ENCODE peak calls at places on chromosomes 11 and 22, in seven cellular contexts. G, W, L, M, N, J and I are unnamed samples.
A peak's percentile ranks its signal among the peaks of the same experiment; 100 is the strongest.

GRCh38 chr11:68200639-68201038 is 12.5 kb downstream of the KMT5B start:
- DNase-seq in L (no peak), N (no peak), W (no peak), J (no peak), M (no peak), G (no peak), I (no peak)

GRCh38 chr22:40189979-40190378 is 12.3 kb downstream of the TNRC6B start:
- DNase-seq in G (no peak), N (no peak), J (no peak), M (no peak), W (no peak), L (no peak), I (no peak)

GRCh38 chr11:36034572-36035331 is 90.9 kb downstream of the LDLRAD3 start:
- DNase-seq in W (no peak), G (peak; percentile 73), L (no peak), N (no peak), M (no peak), J (no peak), I (no peak)

GRCh38 chr22:31062566-31063230 is 18.4 kb upstream of the SMTN start:
- DNase-seq in M (no peak), J (no peak), W (no peak), L (no peak), G (no peak), N (no peak), I (no peak)

GRCh38 chr11:126522152-126522551 is 166.7 kb downstream of the ST3GAL4 start:
- DNase-seq in W (no peak), L (no peak), N (no peak), J (no peak), M (no peak), G (no peak), I (no peak)

GRCh38 chr11:10413268-10413667 is 41.8 kb upstream of the AMPD3 start:
- DNase-seq in W (no peak), N (no peak), J (peak; percentile 36), L (peak; percentile 39), G (no peak), M (peak; percentile 56), I (no peak)

GRCh38 chr11:72238040-72238450 is 5.9 kb downstream of the PHOX2A start:
- DNase-seq in N (no peak), W (no peak), M (no peak), G (no peak), L (peak; percentile 47), J (peak; percentile 33), I (peak; percentile 54)

GRCh38 chr11:131064373-131064991 is 148.2 kb upstream of the SNX19 start:
- DNase-seq in N (peak; percentile 52), W (no peak), G (peak; percentile 52), L (no peak), J (peak; percentile 31), M (peak; percentile 75), I (no peak)

GRCh38 chr11:13669544-13670488 is 1.3 kb downstream of the FAR1 start:
- DNase-seq in G (no peak), W (no peak), L (no peak), M (no peak), J (no peak), N (no peak), I (no peak)

GRCh38 chr11:102587722-102588121 is 37.4 kb downstream of the MMP20 start:
- DNase-seq in M (no peak), J (no peak), G (no peak), N (no peak), L (no peak), W (no peak), I (no peak)